ENCODE peak calls at places on chromosomes 1 and 21, in six cellular contexts. L, V, U, J, N and H are unnamed samples.

GRCh38 chr1:60427194-60427593 is 353.6 kb upstream of the C1orf87 start:
- DNase-seq in L (no peak), J (no peak), V (no peak), N (no peak), U (no peak), H (no peak)

GRCh38 chr1:162954824-162955223 is 93.8 kb upstream of the CCDC190 start:
- DNase-seq in L (no peak), U (no peak), V (no peak), J (peak), N (no peak), H (peak)

GRCh38 chr1:61337981-61338848 is 255.9 kb downstream of the NFIA start:
- DNase-seq in J (peak), N (peak), U (peak), V (peak), L (peak), H (peak)

GRCh38 chr21:29215709-29216108 is 83.0 kb upstream of the BACH1 start:
- DNase-seq in N (peak), U (no peak), L (no peak), J (no peak), V (no peak), H (no peak)

GRCh38 chr21:26795866-26796329 is 49.3 kb downstream of the ADAMTS1 start:
- DNase-seq in L (no peak), N (peak), J (peak), U (no peak), V (no peak), H (peak)

GRCh38 chr1:77732090-77732489 is 27.6 kb downstream of the USP33 start:
- DNase-seq in N (no peak), U (no peak), L (no peak), J (no peak), V (no peak), H (no peak)

GRCh38 chr21:41350436-41351155 is 11.2 kb upstream of the MX2 start:
- DNase-seq in V (no peak), L (no peak), U (no peak), J (no peak), N (no peak), H (no peak)

GRCh38 chr1:55053265-55053954 is 14.1 kb downstream of the PCSK9 start:
- DNase-seq in L (no peak), U (no peak), V (peak), N (no peak), J (no peak), H (no peak)

GRCh38 chr1:175520186-175520585 is 223.2 kb downstream of the TNR start:
- DNase-seq in U (no peak), J (peak), N (no peak), V (no peak), L (no peak), H (no peak)

GRCh38 chr21:37072239-37072987 is 458 bp downstream of the PIGP start:
- DNase-seq in N (no peak), V (no peak), J (peak), L (peak), U (peak), H (peak)

GRCh38 chr21:38520511-38520910 is 22.2 kb upstream of the ERG start:
- DNase-seq in U (no peak), J (no peak), N (no peak), V (no peak), L (no peak), H (no peak)

GRCh38 chr1:210416681-210417080 is 88.0 kb downstream of the HHAT start:
- DNase-seq in V (no peak), L (no peak), N (no peak), J (no peak), U (no peak), H (no peak)

GRCh38 chr1:225950905-225951351 is 9.9 kb upstream of the LEFTY2 start:
- DNase-seq in J (no peak), N (no peak), V (no peak), U (no peak), L (no peak), H (no peak)

GRCh38 chr1:179143332-179143731 is 61.5 kb downstream of the TOR3A start:
- DNase-seq in N (peak), U (no peak), J (peak), L (peak), V (no peak), H (peak)

GRCh38 chr1:98732985-98733781 is 71.7 kb downstream of the SNX7 start:
- DNase-seq in U (no peak), V (no peak), N (no peak), J (no peak), L (no peak), H (no peak)

GRCh38 chr1:51878307-51878615 is 266 bp downstream of the NRDC start:
- DNase-seq in V (no peak), L (no peak), J (no peak), N (no peak), U (no peak), H (no peak)

GRCh38 chr21:45407629-45408247 is 2.8 kb downstream of the COL18A1 start:
- DNase-seq in L (peak), U (no peak), V (no peak), J (no peak), N (no peak), H (peak)

GRCh38 chr1:95233321-95233736 is 681 bp upstream of the RWDD3 start:
- DNase-seq in J (no peak), L (no peak), N (no peak), V (no peak), U (peak), H (no peak)

GRCh38 chr1:193211539-193211938 is 25.1 kb upstream of the B3GALT2 start:
- DNase-seq in V (no peak), U (no peak), N (peak), J (peak), L (peak), H (peak)

GRCh38 chr1:230844561-230844960 is 23.8 kb downstream of the C1orf198 start:
- DNase-seq in L (no peak), J (no peak), U (no peak), N (no peak), V (no peak), H (no peak)

GRCh38 chr1:147670319-147671003 is at the start of gene ACP6:
- DNase-seq in J (peak), V (peak), U (peak), L (peak), N (peak), H (peak)

GRCh38 chr1:109185357-109185756 is 28.4 kb upstream of the SARS1 start:
- DNase-seq in N (no peak), U (no peak), V (peak), J (no peak), L (no peak), H (peak)

GRCh38 chr1:196690582-196690981 is 38.7 kb downstream of the CFH start:
- DNase-seq in U (no peak), J (no peak), N (no peak), V (no peak), L (no peak), H (no peak)

GRCh38 chr1:7886346-7886745 is 33.5 kb upstream of the UTS2 start:
- DNase-seq in L (no peak), V (no peak), U (no peak), J (peak), N (no peak), H (peak)

GRCh38 chr1:59331686-59332085 is 34.8 kb downstream of the FGGY start:
- DNase-seq in J (no peak), N (no peak), V (no peak), U (no peak), L (no peak), H (peak)

GRCh38 chr1:51331206-51332100 is 1.1 kb upstream of the TTC39A start:
- DNase-seq in L (peak), N (peak), J (peak), V (no peak), U (peak), H (peak)

GRCh38 chr1:110250749-110251148 is 40.6 kb downstream of the KCNC4 start:
- DNase-seq in L (no peak), V (no peak), U (no peak), J (no peak), N (no peak), H (no peak)

GRCh38 chr1:94463765-94464330 is 45.7 kb downstream of the ABCD3 start:
- DNase-seq in V (no peak), N (peak), U (peak), J (peak), L (peak), H (peak)

DNA sequence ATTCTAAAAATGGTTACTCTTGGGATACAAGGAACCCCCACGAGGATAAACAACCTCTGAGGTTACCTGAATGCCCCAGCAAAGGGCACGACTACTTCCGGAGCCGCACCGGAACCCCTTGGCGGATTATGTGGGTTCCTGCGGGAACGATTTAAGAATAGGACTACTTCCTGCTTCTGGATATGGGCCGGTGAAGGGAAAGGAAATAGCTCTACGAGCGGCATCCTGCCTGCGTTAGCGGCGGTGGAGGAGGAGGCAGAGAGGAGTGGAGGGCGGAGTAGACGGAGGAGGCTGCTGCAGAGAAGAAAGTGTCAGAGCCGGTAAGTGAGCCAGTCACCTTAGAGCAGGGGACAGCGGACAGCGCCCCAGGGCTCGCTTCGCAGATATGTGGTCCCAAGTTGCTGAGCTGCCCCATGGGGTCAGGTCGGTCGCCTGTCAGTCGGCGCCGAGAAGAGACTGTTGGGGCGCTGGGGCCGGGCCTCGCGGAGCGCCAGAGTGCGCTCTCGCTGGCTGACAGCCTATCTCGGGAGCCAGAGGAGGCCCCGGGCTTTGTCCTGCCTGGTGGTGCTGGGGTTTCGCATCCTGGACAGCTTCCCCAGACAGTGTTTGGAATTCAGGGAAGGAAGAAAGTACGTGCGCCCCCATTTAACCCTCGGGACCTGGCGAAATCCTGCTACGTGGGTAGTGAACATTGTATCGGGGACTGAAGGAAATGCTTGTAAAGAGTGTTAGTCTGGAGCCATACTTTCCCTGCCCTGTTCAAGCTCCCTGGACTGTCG is at the start of gene KLHL20:
- DNase-seq in L (peak), N (peak), U (peak), J (peak), V (peak), H (peak)
- TF ChIP-seq CTCF in L (no peak), N (no peak), U (no peak), J (no peak), V (no peak), H (peak)

DNA sequence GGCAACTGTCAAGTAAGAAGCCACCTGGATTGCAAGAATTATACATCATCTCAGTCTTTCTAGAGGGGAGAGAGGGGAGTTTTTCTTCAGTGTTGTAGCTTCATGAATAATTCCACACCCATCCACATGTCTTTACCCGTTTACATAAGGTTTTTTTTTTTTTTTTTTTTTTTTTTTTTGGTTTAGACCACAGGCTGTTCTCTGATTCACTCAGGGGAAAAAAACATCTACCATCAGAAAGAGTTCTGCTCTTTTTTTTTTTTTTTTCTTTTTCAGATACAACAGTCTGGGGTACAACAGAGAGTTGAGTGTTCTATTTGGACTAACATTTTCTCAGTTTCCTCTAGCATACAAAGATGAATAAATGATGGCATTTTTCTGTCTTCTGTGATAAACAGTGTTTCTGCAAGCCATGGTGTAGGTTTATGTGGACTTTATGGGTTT is 4.9 kb upstream of the KIF14 start:
- DNase-seq in J (peak), U (no peak), L (no peak), N (no peak), V (no peak), H (peak)
- H3K4me3 ChIP-seq in J (no peak), U (no peak), L (no peak), N (no peak), V (no peak), H (no peak)

DNA sequence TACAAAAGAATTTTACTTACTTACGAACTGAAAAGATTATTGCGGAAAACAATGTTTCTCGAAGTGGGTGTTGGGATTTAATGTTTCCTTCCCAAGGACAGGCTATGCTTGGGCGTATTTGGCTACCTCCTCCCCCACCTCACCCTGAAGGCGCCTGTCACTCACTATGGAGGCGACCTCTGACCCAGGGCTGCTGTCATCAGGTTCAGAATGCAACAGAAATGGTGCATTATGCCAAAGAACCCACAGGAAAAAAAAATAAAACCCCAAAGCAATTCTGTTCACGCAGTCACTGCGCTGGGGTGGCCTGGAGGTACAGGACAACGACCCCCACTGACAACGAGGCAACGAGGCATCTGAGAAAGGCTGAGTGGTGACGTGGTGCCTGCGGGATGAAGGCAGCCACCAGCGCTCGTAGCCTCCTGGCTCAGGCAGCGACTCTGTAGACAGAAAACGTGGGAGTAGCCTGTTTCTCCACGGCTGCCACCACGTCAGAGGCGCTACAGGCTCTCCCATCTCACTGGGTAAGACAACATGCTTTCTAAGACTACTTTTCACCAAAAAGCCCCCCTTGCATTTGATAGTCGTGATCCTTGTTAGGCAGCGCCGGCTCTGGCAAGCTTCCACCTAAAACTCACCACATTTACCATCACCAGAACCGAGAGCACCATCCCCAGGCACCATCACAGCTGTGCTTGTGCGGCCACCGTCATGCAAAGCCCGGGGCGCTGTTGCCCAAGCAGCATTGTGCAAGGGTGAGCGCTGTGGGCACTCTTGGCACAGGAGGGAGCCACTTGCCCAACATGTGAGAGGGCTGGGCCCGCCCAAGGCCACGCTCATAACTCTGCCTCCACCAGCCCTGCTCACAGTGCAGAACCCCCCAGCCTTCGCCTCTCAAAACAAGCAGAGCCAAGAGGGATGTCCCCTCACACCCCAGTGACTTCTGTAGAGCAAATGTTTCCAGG is 14.3 kb downstream of the NADK start:
- DNase-seq in J (peak), U (peak), L (peak), N (no peak), V (peak), H (no peak)
- TF ChIP-seq CTCF in J (no peak), U (no peak), L (no peak), N (no peak), V (peak), H (no peak)

DNA sequence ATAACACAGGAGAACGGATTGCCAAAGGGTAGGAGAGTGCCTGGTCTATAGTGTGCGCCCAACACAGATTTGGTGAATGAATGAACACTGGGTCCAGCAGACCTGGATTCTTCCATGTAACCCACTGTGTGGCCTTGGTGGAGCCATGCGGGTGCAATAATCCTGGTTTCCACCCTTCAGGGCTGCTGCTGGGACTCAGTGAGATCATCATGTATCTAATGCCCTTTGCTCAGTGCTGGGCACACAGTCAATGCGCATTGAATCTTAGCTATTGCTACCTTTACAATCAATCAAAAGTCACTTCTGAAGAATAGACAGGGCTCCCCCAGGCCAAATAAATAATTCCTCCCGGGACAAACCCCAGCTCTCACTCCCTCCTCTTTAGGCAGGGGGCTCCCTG is 5.8 kb upstream of the EPHA2 start:
- DNase-seq in V (no peak), N (no peak), U (no peak), J (no peak), L (no peak), H (no peak)
- H3K4me3 ChIP-seq in V (no peak), N (no peak), U (no peak), J (no peak), L (no peak), H (no peak)

DNA sequence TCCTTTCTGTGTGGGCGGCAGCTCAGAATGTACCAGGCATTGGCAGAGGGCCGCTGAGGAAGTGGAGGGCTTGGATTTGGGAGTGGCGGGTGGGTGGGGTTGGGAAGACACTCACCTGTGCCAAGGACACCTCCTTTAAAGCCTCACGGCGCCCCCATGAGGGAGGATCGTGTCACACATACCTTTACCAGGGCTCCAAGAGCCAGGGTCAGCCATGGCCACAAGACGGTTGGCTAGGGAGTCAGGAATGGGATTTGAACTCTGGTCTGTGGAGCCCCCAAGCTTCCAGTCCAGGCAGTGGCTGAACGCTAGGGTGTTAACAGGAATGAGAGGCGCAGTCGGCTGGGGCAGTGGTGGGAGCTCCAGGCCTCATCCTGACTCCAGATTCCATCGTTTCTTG is 4.6 kb downstream of the NBL1 start:
- DNase-seq in U (no peak), L (no peak), N (no peak), V (no peak), J (no peak), H (peak)
- TF ChIP-seq CTCF in U (no peak), L (no peak), N (peak), V (peak), J (peak), H (peak)

GRCh38 chr1:111593403-111594127 is 26.0 kb upstream of the RAP1A start:
- DNase-seq in N (no peak), L (no peak), V (no peak), U (no peak), J (no peak), H (no peak)

GRCh38 chr1:111595807-111596206 is 23.8 kb upstream of the RAP1A start:
- DNase-seq in V (no peak), U (no peak), L (no peak), J (no peak), N (no peak), H (no peak)

GRCh38 chr1:111591946-111592345 is 27.6 kb upstream of the RAP1A start:
- DNase-seq in J (no peak), N (no peak), U (no peak), V (no peak), L (no peak), H (no peak)

GRCh38 chr1:111594128-111594693 is 25.4 kb upstream of the RAP1A start:
- DNase-seq in N (no peak), J (no peak), V (no peak), U (no peak), L (no peak), H (no peak)

DNA sequence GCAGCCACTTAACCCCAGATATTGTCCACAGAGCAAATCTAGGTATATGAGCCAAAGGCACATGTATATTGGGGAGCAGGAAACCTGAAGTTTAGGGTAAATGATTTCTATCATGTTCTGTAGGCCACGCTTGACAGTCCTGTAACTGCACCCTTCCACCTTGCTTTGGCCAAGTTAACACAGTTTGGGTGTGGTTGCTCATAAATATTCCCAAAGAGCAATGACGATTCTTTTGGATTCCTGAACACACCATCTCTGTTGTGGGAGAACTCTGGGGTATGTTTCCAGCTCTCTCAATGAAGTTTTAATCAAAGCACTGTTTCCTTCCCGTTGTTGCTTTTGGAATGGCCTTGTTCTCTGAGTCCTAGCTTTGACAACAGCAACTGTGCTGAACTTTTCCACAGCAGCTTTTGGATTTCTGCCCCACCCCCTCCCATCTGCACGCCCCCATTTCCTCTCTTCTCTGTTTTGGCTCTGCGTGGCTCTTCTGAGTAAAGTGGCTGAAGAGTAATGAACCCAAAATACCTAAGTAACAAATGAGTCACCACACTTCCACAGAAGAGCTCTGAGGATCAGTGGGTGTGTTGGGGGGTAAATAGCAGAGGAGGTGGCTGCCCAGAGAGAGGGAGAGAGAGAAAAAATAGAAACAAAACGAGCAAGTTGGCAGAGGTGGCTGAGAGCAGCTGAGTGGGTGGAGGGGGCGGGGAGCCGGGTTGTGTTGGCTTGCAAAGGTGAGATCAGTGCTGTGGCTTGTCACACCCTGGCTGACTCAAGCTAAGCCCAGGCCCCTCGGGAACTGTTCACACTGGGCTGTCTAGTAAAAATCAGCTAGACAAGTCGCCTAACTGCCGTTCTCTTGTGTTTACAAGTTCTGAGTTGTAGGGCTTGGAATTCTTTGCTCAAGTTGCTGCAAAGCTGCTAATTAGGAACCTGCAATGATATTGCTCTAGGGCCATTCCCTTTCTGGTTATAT is 26.9 kb upstream of the RAP1A start:
- DNase-seq in U (peak), N (peak), L (peak), V (peak), J (peak), H (peak)
- H3K4me3 ChIP-seq in U (no peak), N (no peak), L (peak), V (no peak), J (no peak), H (no peak)